ENCODE peak calls at places on chromosomes 1 and 21, in seven cellular contexts. B, L, W, V, G, U and M are unnamed samples.

GRCh38 chr1:58780586-58781452 is 3.0 kb downstream of the JUN start:
- DNase-seq in B (peak; percentile 60), L (no peak), W (peak; percentile 25), V (no peak), G (no peak), U (no peak), M (no peak)

GRCh38 chr1:36142121-36142520 is 7.2 kb downstream of the TRAPPC3 start:
- DNase-seq in B (no peak), L (no peak), W (no peak), V (no peak), G (no peak), U (no peak), M (no peak)

GRCh38 chr21:33058468-33059318 is 11.2 kb upstream of the OLIG1 start:
- DNase-seq in B (no peak), L (no peak), W (no peak), V (no peak), G (peak; percentile 68), U (no peak), M (no peak)

GRCh38 chr1:62476525-62477219 is 39.8 kb downstream of the USP1 start:
- DNase-seq in B (no peak), L (no peak), W (no peak), V (no peak), G (no peak), U (no peak), M (no peak)

GRCh38 chr1:169724168-169724567 is 9.7 kb downstream of the SELE start:
- DNase-seq in B (no peak), L (peak; percentile 10), W (no peak), V (no peak), G (no peak), U (no peak), M (no peak)

GRCh38 chr1:20712210-20712577 is 5.6 kb downstream of the KIF17 start:
- DNase-seq in B (no peak), L (no peak), W (no peak), V (no peak), G (no peak), U (no peak), M (no peak)

GRCh38 chr1:51973587-51974474 is 16.7 kb downstream of the RAB3B start:
- DNase-seq in B (no peak), L (no peak), W (peak; percentile 32), V (no peak), G (no peak), U (no peak), M (no peak)

GRCh38 chr1:8625981-8626898 is 191.2 kb downstream of the RERE start:
- DNase-seq in B (no peak), L (no peak), W (peak; percentile 88), V (no peak), G (no peak), U (no peak), M (no peak)

GRCh38 chr1:108747128-108747827 is 804 bp downstream of the STXBP3 start:
- DNase-seq in B (peak; percentile 77), L (peak; percentile 84), W (peak; percentile 86), V (peak; percentile 71), G (peak; percentile 71), U (peak; percentile 89), M (peak; percentile 84)

GRCh38 chr21:31326478-31327247 is 17.4 kb downstream of the TIAM1 start:
- DNase-seq in B (no peak), L (peak; percentile 18), W (no peak), V (no peak), G (no peak), U (no peak), M (no peak)

GRCh38 chr1:68057050-68057449 is 6.6 kb upstream of the DIRAS3 start:
- DNase-seq in B (no peak), L (no peak), W (no peak), V (no peak), G (no peak), U (peak; percentile 45), M (no peak)

GRCh38 chr1:230270940-230271325 is 155.2 kb downstream of the PGBD5 start:
- DNase-seq in B (no peak), L (no peak), W (no peak), V (no peak), G (no peak), U (no peak), M (peak; percentile 26)

GRCh38 chr1:5403935-5404334 is 588.3 kb downstream of the NPHP4 start:
- DNase-seq in B (no peak), L (no peak), W (no peak), V (no peak), G (no peak), U (no peak), M (no peak)

GRCh38 chr1:223707270-223708000 is 4.9 kb upstream of the CAPN2 start:
- DNase-seq in B (peak; percentile 86), L (peak; percentile 77), W (peak; percentile 99), V (peak; percentile 84), G (peak; percentile 50), U (peak; percentile 84), M (peak; percentile 81)

GRCh38 chr1:97254731-97255463 is 533.3 kb downstream of the PTBP2 start:
- DNase-seq in B (no peak), L (no peak), W (no peak), V (no peak), G (no peak), U (no peak), M (no peak)

GRCh38 chr1:10640079-10640578 is 156.3 kb downstream of the CASZ1 start:
- DNase-seq in B (peak; percentile 57), L (no peak), W (no peak), V (no peak), G (no peak), U (no peak), M (no peak)

GRCh38 chr1:228802386-228803221 is 67.3 kb downstream of the RHOU start:
- DNase-seq in B (no peak), L (no peak), W (peak; percentile 82), V (peak; percentile 83), G (peak; percentile 46), U (peak; percentile 86), M (no peak)

GRCh38 chr1:40476924-40477679 is at the start of gene ZFP69:
- DNase-seq in B (peak; percentile 24), L (peak; percentile 76), W (peak; percentile 64), V (peak; percentile 73), G (peak; percentile 82), U (peak; percentile 91), M (peak; percentile 93)

GRCh38 chr1:58864654-58865053 is 80.8 kb upstream of the JUN start:
- DNase-seq in B (no peak), L (no peak), W (no peak), V (no peak), G (no peak), U (no peak), M (no peak)

GRCh38 chr1:25484096-25484495 is 53.4 kb downstream of the MACO1 start:
- DNase-seq in B (peak; percentile 67), L (peak; percentile 21), W (no peak), V (peak; percentile 57), G (peak; percentile 77), U (peak; percentile 80), M (no peak)

GRCh38 chr1:41621256-41621655 is 136.8 kb upstream of the EDN2 start:
- DNase-seq in B (peak; percentile 2), L (no peak), W (no peak), V (no peak), G (no peak), U (no peak), M (no peak)

GRCh38 chr21:35635261-35635660 is 425.1 kb downstream of the SETD4 start:
- DNase-seq in B (no peak), L (no peak), W (peak; percentile 84), V (no peak), G (no peak), U (no peak), M (no peak)

GRCh38 chr1:248821101-248821500 is 4.6 kb downstream of the SH3BP5L start:
- DNase-seq in B (no peak), L (no peak), W (peak; percentile 32), V (no peak), G (no peak), U (no peak), M (no peak)

GRCh38 chr1:172470149-172470548 is 26.3 kb upstream of the PIGC start:
- DNase-seq in B (no peak), L (no peak), W (no peak), V (no peak), G (no peak), U (no peak), M (no peak)

DNA sequence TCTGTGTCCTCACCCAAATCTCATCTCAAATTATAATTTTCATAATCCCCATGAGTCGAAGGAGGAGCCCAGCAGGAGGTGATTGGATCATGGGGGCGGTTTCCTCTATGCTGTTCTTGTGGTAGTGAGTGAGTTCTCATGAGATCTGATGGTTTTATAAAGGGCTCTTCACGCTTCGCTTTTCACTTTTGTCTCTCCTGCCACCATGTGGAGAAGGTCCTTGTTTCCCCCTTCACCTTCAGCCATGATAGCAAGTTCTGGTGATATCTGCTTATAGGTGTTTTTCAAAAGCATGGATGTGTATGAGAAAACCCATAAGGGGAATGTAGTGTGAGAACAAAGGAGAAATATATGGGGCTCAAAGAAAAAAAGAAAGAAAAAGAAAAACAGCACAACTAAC is 405.9 kb upstream of the RGS18 start:
- DNase-seq in B (no peak), L (no peak), W (no peak), V (no peak), G (no peak), U (no peak), M (no peak)
- TF ChIP-seq CTCF in B (no peak), L (no peak), W (no peak), V (no peak), G (no peak), U (no peak), M (no peak)

GRCh38 chr1:2356401-2356800 is 35.0 kb downstream of the MORN1 start:
- DNase-seq in B (no peak), L (no peak), W (no peak), V (no peak), G (no peak), U (peak; percentile 46), M (no peak)
- H3K27ac ChIP-seq in B (no peak overlapping the region), L (no peak overlapping the region), W (no peak overlapping the region), V (no peak overlapping the region), G (no peak overlapping the region), U (no peak overlapping the region), M (no peak overlapping the region)

GRCh38 chr21:26032263-26032662 is 138.3 kb downstream of the APP start:
- DNase-seq in B (no peak), L (no peak), W (no peak), V (no peak), G (no peak), U (no peak), M (no peak)
- TF ChIP-seq CTCF in B (no peak), L (no peak), W (no peak), V (no peak), G (no peak), U (no peak), M (no peak)

GRCh38 chr1:65050735-65051134 is 84.4 kb upstream of the JAK1 start:
- DNase-seq in B (no peak), L (no peak), W (no peak), V (no peak), G (no peak), U (no peak), M (no peak)
- H3K27ac ChIP-seq in B (no peak overlapping the region), L (no peak overlapping the region), W (no peak overlapping the region), V (no peak overlapping the region), G (no peak overlapping the region), U (no peak overlapping the region), M (peak overlapping the region; percentile 30)